ENCODE peak calls at places on chromosomes 2 and 18, in five cellular contexts. One of them, this sample, is unnamed.

GRCh38 chr2:119544075-119545031 is at the start of gene CFAP221:
- DNase-seq in AG09319: no peak
- DNase-seq in prostate gland: no peak
- DNase-seq in esophagus muscularis mucosa: peak
- DNase-seq in Calu3: peak
- DNase-seq in this sample: no peak

GRCh38 chr18:21912339-21913239 is 172.0 kb downstream of the MIB1 start:
- DNase-seq in AG09319: no peak
- DNase-seq in prostate gland: no peak
- DNase-seq in esophagus muscularis mucosa: no peak
- DNase-seq in Calu3: peak
- DNase-seq in this sample: no peak

GRCh38 chr2:159287733-159288132 is 1.2 kb upstream of the WDSUB1 start:
- DNase-seq in AG09319: no peak
- DNase-seq in prostate gland: no peak
- DNase-seq in esophagus muscularis mucosa: no peak
- DNase-seq in Calu3: no peak
- DNase-seq in this sample: no peak

GRCh38 chr2:2112416-2113131 is 218.5 kb downstream of the MYT1L start:
- DNase-seq in AG09319: no peak
- DNase-seq in prostate gland: no peak
- DNase-seq in esophagus muscularis mucosa: no peak
- DNase-seq in Calu3: no peak
- DNase-seq in this sample: no peak

GRCh38 chr2:157229572-157229971 is 27.9 kb upstream of the GALNT5 start:
- DNase-seq in AG09319: peak
- DNase-seq in prostate gland: no peak
- DNase-seq in esophagus muscularis mucosa: no peak
- DNase-seq in Calu3: no peak
- DNase-seq in this sample: no peak

GRCh38 chr2:241850544-241851324 is 8.0 kb downstream of the PDCD1 start:
- DNase-seq in AG09319: no peak
- DNase-seq in prostate gland: no peak
- DNase-seq in esophagus muscularis mucosa: no peak
- DNase-seq in Calu3: no peak
- DNase-seq in this sample: no peak

GRCh38 chr2:23649819-23650218 is 264.8 kb downstream of the KLHL29 start:
- DNase-seq in AG09319: no peak
- DNase-seq in prostate gland: no peak
- DNase-seq in esophagus muscularis mucosa: no peak
- DNase-seq in Calu3: no peak
- DNase-seq in this sample: no peak

GRCh38 chr2:226720948-226721347 is 78.7 kb downstream of the IRS1 start:
- DNase-seq in AG09319: no peak
- DNase-seq in prostate gland: no peak
- DNase-seq in esophagus muscularis mucosa: peak
- DNase-seq in Calu3: no peak
- DNase-seq in this sample: no peak

GRCh38 chr2:182302174-182302573 is 124.7 kb downstream of the PDE1A start:
- DNase-seq in AG09319: peak
- DNase-seq in prostate gland: no peak
- DNase-seq in esophagus muscularis mucosa: no peak
- DNase-seq in Calu3: no peak
- DNase-seq in this sample: no peak

GRCh38 chr2:172084734-172085459 is 410 bp upstream of the DLX1 start:
- DNase-seq in AG09319: peak
- DNase-seq in prostate gland: no peak
- DNase-seq in esophagus muscularis mucosa: peak
- DNase-seq in Calu3: peak
- DNase-seq in this sample: peak

GRCh38 chr2:231780123-231780908 is 766 bp downstream of the PDE6D start:
- DNase-seq in AG09319: no peak
- DNase-seq in prostate gland: no peak
- DNase-seq in esophagus muscularis mucosa: no peak
- DNase-seq in Calu3: peak
- DNase-seq in this sample: no peak

GRCh38 chr2:99572380-99572779 is 82.6 kb upstream of the REV1 start:
- DNase-seq in AG09319: no peak
- DNase-seq in prostate gland: peak
- DNase-seq in esophagus muscularis mucosa: no peak
- DNase-seq in Calu3: no peak
- DNase-seq in this sample: no peak

GRCh38 chr18:31658670-31659573 is 25.5 kb downstream of the B4GALT6 start:
- DNase-seq in AG09319: no peak
- DNase-seq in prostate gland: no peak
- DNase-seq in esophagus muscularis mucosa: no peak
- DNase-seq in Calu3: no peak
- DNase-seq in this sample: no peak

GRCh38 chr2:240717681-240718581 is 26.3 kb downstream of the AQP12A start:
- DNase-seq in AG09319: no peak
- DNase-seq in prostate gland: no peak
- DNase-seq in esophagus muscularis mucosa: no peak
- DNase-seq in Calu3: no peak
- DNase-seq in this sample: no peak

GRCh38 chr18:10455726-10456453 is 1.5 kb downstream of the APCDD1 start:
- DNase-seq in AG09319: no peak
- DNase-seq in prostate gland: no peak
- DNase-seq in esophagus muscularis mucosa: peak
- DNase-seq in Calu3: no peak
- DNase-seq in this sample: no peak

GRCh38 chr2:204454672-204455380 is 90.4 kb upstream of the PARD3B start:
- DNase-seq in AG09319: no peak
- DNase-seq in prostate gland: no peak
- DNase-seq in esophagus muscularis mucosa: no peak
- DNase-seq in Calu3: no peak
- DNase-seq in this sample: no peak

GRCh38 chr2:68714866-68715265 is 19.7 kb upstream of the ARHGAP25 start:
- DNase-seq in AG09319: no peak
- DNase-seq in prostate gland: no peak
- DNase-seq in esophagus muscularis mucosa: peak
- DNase-seq in Calu3: no peak
- DNase-seq in this sample: peak

GRCh38 chr2:31137211-31138036 is 816 bp downstream of the GALNT14 start:
- DNase-seq in AG09319: peak
- DNase-seq in prostate gland: no peak
- DNase-seq in esophagus muscularis mucosa: peak
- DNase-seq in Calu3: peak
- DNase-seq in this sample: no peak

GRCh38 chr2:100857915-100858314 is 38.0 kb downstream of the NPAS2 start:
- DNase-seq in AG09319: peak
- DNase-seq in prostate gland: no peak
- DNase-seq in esophagus muscularis mucosa: no peak
- DNase-seq in Calu3: no peak
- DNase-seq in this sample: no peak

GRCh38 chr2:112646102-112646719 is 472 bp downstream of the SLC20A1 start:
- DNase-seq in AG09319: no peak
- DNase-seq in prostate gland: peak
- DNase-seq in esophagus muscularis mucosa: no peak
- DNase-seq in Calu3: peak
- DNase-seq in this sample: no peak
- TF ChIP-seq CTCF in AG09319: no peak
- TF ChIP-seq CTCF in prostate gland: peak
- TF ChIP-seq CTCF in esophagus muscularis mucosa: no peak
- TF ChIP-seq CTCF in Calu3: no peak
- TF ChIP-seq CTCF in this sample: no peak

GRCh38 chr2:169827272-169828140 is at the start of gene UBR3:
- DNase-seq in AG09319: peak
- DNase-seq in prostate gland: peak
- DNase-seq in esophagus muscularis mucosa: peak
- DNase-seq in Calu3: peak
- DNase-seq in this sample: peak
- TF ChIP-seq CTCF in AG09319: peak
- TF ChIP-seq CTCF in prostate gland: no peak
- TF ChIP-seq CTCF in esophagus muscularis mucosa: no peak
- TF ChIP-seq CTCF in Calu3: no peak
- TF ChIP-seq CTCF in this sample: no peak

GRCh38 chr2:38586926-38587325 is 15.8 kb downstream of the HNRNPLL start:
- DNase-seq in AG09319: no peak
- DNase-seq in prostate gland: no peak
- DNase-seq in esophagus muscularis mucosa: no peak
- DNase-seq in Calu3: no peak
- DNase-seq in this sample: no peak

GRCh38 chr2:38591152-38591551 is 11.6 kb downstream of the HNRNPLL start:
- DNase-seq in AG09319: no peak
- DNase-seq in prostate gland: no peak
- DNase-seq in esophagus muscularis mucosa: no peak
- DNase-seq in Calu3: no peak
- DNase-seq in this sample: no peak

GRCh38 chr2:38592951-38593350 is 9.8 kb downstream of the HNRNPLL start:
- DNase-seq in AG09319: no peak
- DNase-seq in prostate gland: no peak
- DNase-seq in esophagus muscularis mucosa: no peak
- DNase-seq in Calu3: no peak
- DNase-seq in this sample: no peak

GRCh38 chr2:38590053-38590452 is 12.7 kb downstream of the HNRNPLL start:
- DNase-seq in AG09319: no peak
- DNase-seq in prostate gland: no peak
- DNase-seq in esophagus muscularis mucosa: no peak
- DNase-seq in Calu3: no peak
- DNase-seq in this sample: no peak
- TF ChIP-seq CTCF in AG09319: peak
- TF ChIP-seq CTCF in prostate gland: no peak
- TF ChIP-seq CTCF in esophagus muscularis mucosa: no peak
- TF ChIP-seq CTCF in Calu3: no peak
- TF ChIP-seq CTCF in this sample: peak

DNA sequence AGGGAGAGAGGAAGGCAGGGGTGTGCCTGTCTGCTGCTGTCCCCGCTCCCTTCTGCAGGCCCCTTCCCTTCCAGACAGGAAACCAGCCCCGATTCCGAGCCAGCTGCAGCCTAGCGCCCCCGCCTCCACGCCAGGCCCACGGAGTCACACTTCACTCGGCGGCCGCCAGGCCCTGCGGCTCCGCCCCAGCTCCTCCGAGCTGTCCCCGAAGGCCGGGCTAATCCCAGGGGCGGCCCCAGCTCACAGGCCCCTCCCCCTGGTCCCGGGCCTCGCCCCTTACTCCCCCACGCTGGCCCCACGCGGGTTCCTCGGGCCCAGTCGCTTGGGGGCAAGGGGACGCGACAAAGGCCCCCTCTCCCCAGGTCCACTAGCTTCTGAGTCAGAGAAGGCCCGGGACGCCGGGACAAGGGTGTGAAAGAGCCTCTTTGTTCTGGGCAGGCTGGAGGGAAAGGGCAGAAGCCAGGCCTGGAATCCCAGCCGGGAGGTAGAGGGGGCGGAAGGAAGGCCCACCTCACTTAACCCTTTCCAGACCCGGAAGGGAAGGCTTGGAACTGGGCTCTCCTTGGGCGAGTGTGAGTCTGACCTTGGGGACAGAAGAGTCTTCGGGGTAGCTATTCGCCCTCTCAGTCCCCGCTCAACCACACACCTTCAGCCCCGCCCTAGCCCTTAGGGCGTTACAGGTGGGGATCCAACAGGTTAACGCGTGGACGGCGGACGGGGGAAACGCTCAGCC is 1.2 kb downstream of the RTKN start:
- DNase-seq in AG09319: no peak
- DNase-seq in prostate gland: peak
- DNase-seq in esophagus muscularis mucosa: peak
- DNase-seq in Calu3: peak
- DNase-seq in this sample: no peak
- TF ChIP-seq CTCF in AG09319: peak
- TF ChIP-seq CTCF in prostate gland: peak
- TF ChIP-seq CTCF in esophagus muscularis mucosa: peak
- TF ChIP-seq CTCF in Calu3: no peak
- TF ChIP-seq CTCF in this sample: no peak

DNA sequence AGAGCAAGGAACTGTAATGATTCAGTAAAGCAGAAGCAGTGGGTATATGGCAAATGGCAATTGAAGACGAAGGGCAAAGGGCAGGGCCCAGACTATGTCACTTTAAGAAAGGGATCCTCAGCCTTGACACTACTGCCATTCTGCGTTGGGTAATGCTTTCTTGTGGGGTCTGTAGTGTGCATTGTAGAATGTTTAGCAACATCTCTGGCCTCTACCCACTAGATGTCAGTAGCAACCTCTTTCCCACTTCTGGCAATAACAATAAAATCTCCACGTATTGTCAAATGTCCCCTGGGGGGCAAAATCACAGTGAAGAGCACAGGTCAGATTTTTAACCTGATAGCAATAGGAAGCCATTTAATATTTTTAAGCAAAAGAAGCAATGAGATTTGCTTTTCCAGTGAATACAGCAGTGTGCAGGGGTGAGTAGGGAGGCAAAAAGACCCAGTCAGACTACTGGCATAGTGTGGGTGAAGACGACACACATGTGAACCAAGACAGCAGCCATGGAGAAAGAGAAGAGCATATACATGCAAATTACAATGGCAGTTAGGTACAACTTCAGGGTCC is 209.5 kb downstream of the DYM start:
- DNase-seq in AG09319: no peak
- DNase-seq in prostate gland: no peak
- DNase-seq in esophagus muscularis mucosa: no peak
- DNase-seq in Calu3: peak
- DNase-seq in this sample: no peak
- TF ChIP-seq CTCF in AG09319: peak
- TF ChIP-seq CTCF in prostate gland: peak
- TF ChIP-seq CTCF in esophagus muscularis mucosa: peak
- TF ChIP-seq CTCF in Calu3: no peak
- TF ChIP-seq CTCF in this sample: no peak